ENCODE peak calls at places on chromosome 20, in nine cellular contexts. P is esophagus muscularis mucosa, F is A549, M is IMR-90, I is ovary, B is adrenal gland, A is H54, W is NB4, G is K562. S is an unnamed sample.

GRCh38 chr20:41098703-41099250 is 38.6 kb upstream of the PLCG1 start:
- DNase-seq in W (no peak), P (no peak), G (no peak), F (no peak), I (no peak), A (no peak), B (no peak), M (peak; percentile 73), S (no peak)

GRCh38 chr20:17498641-17499040 is 32.5 kb downstream of the BFSP1 start:
- DNase-seq in F (no peak), A (no peak), P (no peak), W (no peak), B (no peak), M (no peak), I (no peak), G (no peak), S (no peak)

GRCh38 chr20:10260316-10260715 is 41.7 kb downstream of the SNAP25 start:
- DNase-seq in W (no peak), F (peak; percentile 65), B (no peak), G (no peak), M (no peak), P (no peak), A (no peak), I (no peak), S (no peak)

GRCh38 chr20:10671850-10672578 is 1.8 kb downstream of the JAG1 start:
- DNase-seq in W (peak; percentile 89), G (peak; percentile 15), F (no peak), I (peak; percentile 76), A (peak; percentile 54), P (no peak), M (peak; percentile 46), B (peak; percentile 62), S (peak; percentile 80)

GRCh38 chr20:40009542-40009941 is 679.5 kb downstream of the MAFB start:
- DNase-seq in W (no peak), M (peak; percentile 41), I (no peak), P (no peak), A (no peak), G (no peak), B (no peak), F (no peak), S (no peak)

GRCh38 chr20:45917790-45918141 is 5.8 kb upstream of the PLTP start:
- DNase-seq in B (no peak), G (no peak), W (no peak), M (peak; percentile 75), A (no peak), P (no peak), I (peak; percentile 62), F (no peak), S (peak; percentile 71)

GRCh38 chr20:49888341-49889244 is 26.7 kb downstream of the SPATA2 start:
- DNase-seq in M (peak; percentile 56), G (peak; percentile 78), W (peak; percentile 80), A (peak; percentile 93), B (peak; percentile 76), F (peak; percentile 66), I (no peak), P (no peak), S (peak; percentile 52)

GRCh38 chr20:11092151-11092550 is 418.4 kb upstream of the JAG1 start:
- DNase-seq in W (no peak), G (no peak), P (no peak), A (no peak), I (no peak), B (no peak), M (peak; percentile 56), F (no peak), S (no peak)

GRCh38 chr20:32567384-32568178 is 17.6 kb downstream of the NOL4L start:
- DNase-seq in P (no peak), G (no peak), W (no peak), M (no peak), F (no peak), B (no peak), I (no peak), A (no peak), S (no peak)

GRCh38 chr20:8209061-8209460 is 77.0 kb downstream of the PLCB1 start:
- DNase-seq in M (no peak), A (no peak), F (no peak), I (no peak), G (no peak), B (no peak), W (no peak), P (no peak), S (no peak)

GRCh38 chr20:43722153-43722505 is 4.7 kb downstream of the GTSF1L start:
- DNase-seq in G (no peak), I (no peak), F (no peak), B (no peak), M (no peak), A (no peak), P (no peak), W (no peak), S (no peak)

GRCh38 chr20:25148181-25148981 is 47.1 kb upstream of the ENTPD6 start:
- DNase-seq in G (no peak), B (peak; percentile 58), P (no peak), I (peak; percentile 77), A (no peak), M (peak; percentile 51), F (no peak), W (no peak), S (peak; percentile 47)

GRCh38 chr20:48648482-48649051 is 179.2 kb downstream of the PREX1 start:
- DNase-seq in M (no peak), F (no peak), G (no peak), P (no peak), W (no peak), B (peak; percentile 63), A (no peak), I (no peak), S (no peak)

GRCh38 chr20:40634891-40635290 is 54.1 kb downstream of the MAFB start:
- DNase-seq in P (peak; percentile 10), B (no peak), F (no peak), G (no peak), M (no peak), A (no peak), I (no peak), W (no peak), S (no peak)

GRCh38 chr20:33666293-33667244 is at the start of gene ACTL10:
- DNase-seq in I (peak; percentile 99), P (peak; percentile 99), B (peak; percentile 99), M (peak; percentile 96), G (peak; percentile 95), W (peak; percentile 95), A (no peak), F (no peak), S (peak; percentile 99)
- TF ChIP-seq POLR2A in I (peak; percentile 65), P (peak; percentile 49), B (peak; percentile 89), M (no peak), G (peak; percentile 47), W (peak; percentile 58), A (no peak), F (no peak), S (peak; percentile 96)

GRCh38 chr20:56391596-56392281 is at the start of gene AURKA:
- DNase-seq in W (no peak), F (peak; percentile 3), I (no peak), P (peak; percentile 91), M (no peak), B (no peak), A (no peak), G (no peak), S (no peak)

GRCh38 chr20:56393133-56393472 is 658 bp downstream of the CSTF1 start:
- DNase-seq in M (no peak), P (no peak), I (no peak), A (no peak), F (peak; percentile 7), W (peak; percentile 35), B (no peak), G (no peak), S (no peak)

GRCh38 chr20:56391037-56391436 is 978 bp downstream of the AURKA start:
- DNase-seq in F (no peak), W (peak; percentile 54), I (no peak), M (no peak), G (no peak), B (no peak), P (peak; percentile 14), A (no peak), S (no peak)

GRCh38 chr20:56393653-56394052 is 1.2 kb downstream of the CSTF1 start:
- DNase-seq in G (no peak), I (no peak), A (no peak), M (no peak), B (no peak), W (no peak), P (no peak), F (no peak), S (no peak)

GRCh38 chr20:56392282-56393132 is at the start of gene CSTF1:
- DNase-seq in M (peak; percentile 100), B (peak; percentile 99), W (peak; percentile 100), F (peak; percentile 100), I (peak; percentile 100), G (peak; percentile 100), A (peak; percentile 98), P (peak; percentile 100), S (peak; percentile 100)
- TF ChIP-seq POLR2A in M (no peak), B (peak; percentile 30), W (peak; percentile 79), F (peak; percentile 76), I (peak; percentile 48), G (peak; percentile 77), A (peak; percentile 62), P (no peak), S (peak; percentile 51)

DNA sequence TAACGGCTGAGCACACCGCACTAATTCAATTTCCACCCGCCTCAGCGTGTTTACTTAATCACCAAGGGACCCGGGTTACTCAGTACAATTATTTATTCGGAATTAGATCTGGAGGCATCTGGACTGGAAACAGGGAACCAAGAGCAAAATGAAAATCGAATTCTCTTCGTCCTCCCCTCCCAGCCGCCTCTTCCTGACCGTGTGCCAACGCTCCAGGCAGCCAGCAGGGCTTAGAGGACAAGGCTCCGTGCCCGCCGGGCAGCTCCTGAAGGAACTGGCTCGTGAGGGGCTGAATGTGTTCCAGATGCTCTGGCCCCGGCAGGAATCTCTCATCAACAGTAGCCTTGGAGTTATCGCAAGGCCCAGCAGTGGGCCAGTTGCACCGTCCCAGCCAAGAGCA is 23.4 kb upstream of the CTNNBL1 start:
- DNase-seq in P (no peak), M (no peak), I (no peak), A (no peak), B (peak; percentile 46), W (no peak), G (no peak), F (no peak), S (no peak)
- TF ChIP-seq POLR2A in P (no peak), M (no peak), I (no peak), A (no peak), B (no peak), W (no peak), G (no peak), F (no peak), S (no peak)

GRCh38 chr20:2691127-2691526 is 1.5 kb upstream of the EBF4 start:
- DNase-seq in W (no peak), F (no peak), A (no peak), G (no peak), B (no peak), P (no peak), M (no peak), I (no peak), S (no peak)

GRCh38 chr20:2693286-2693995 is 861 bp downstream of the EBF4 start:
- DNase-seq in G (no peak), F (peak; percentile 35), I (peak; percentile 57), A (no peak), B (no peak), P (no peak), M (no peak), W (peak; percentile 74), S (peak; percentile 51)

GRCh38 chr20:2692886-2693285 is 306 bp downstream of the EBF4 start:
- DNase-seq in P (no peak), I (no peak), G (peak; percentile 48), B (no peak), M (no peak), A (no peak), W (peak; percentile 43), F (no peak), S (no peak)

GRCh38 chr20:2691663-2692035 is 931 bp upstream of the EBF4 start:
- DNase-seq in G (no peak), B (no peak), A (no peak), P (no peak), I (peak; percentile 22), W (no peak), F (no peak), M (no peak), S (no peak)

GRCh38 chr20:2692036-2692885 is at the start of gene EBF4:
- DNase-seq in M (no peak), P (no peak), F (peak; percentile 26), G (peak; percentile 66), A (no peak), W (peak; percentile 68), B (peak; percentile 72), I (peak; percentile 83), S (peak; percentile 72)
- TF ChIP-seq POLR2A in M (no peak), P (no peak), F (no peak), G (no peak), A (no peak), W (peak; percentile 29), B (peak; percentile 45), I (peak; percentile 71), S (peak; percentile 88)

S was measured in uterus.